ENCODE peak calls at places on chromosomes 12 and 14, in seven cellular contexts. O is A549, S is adrenal gland, Q is heart left ventricle, Y is stomach, M is Peyer's patch, Z is ovary. F is an unnamed sample.

GRCh38 chr12:3168775-3169221 is 91.6 kb downstream of the TSPAN9 start:
- DNase-seq in Y (no peak), O (peak; percentile 88), S (no peak), Z (no peak), M (no peak), Q (no peak), F (no peak)

GRCh38 chr12:105253882-105254513 is 18.0 kb upstream of the APPL2 start:
- DNase-seq in Y (no peak), S (no peak), O (peak; percentile 60), Z (no peak), M (no peak), Q (no peak), F (no peak)

GRCh38 chr14:73457050-73457934 is 1.1 kb downstream of the NUMB start:
- DNase-seq in O (peak; percentile 47), Y (peak; percentile 45), Z (no peak), Q (peak; percentile 51), M (no peak), S (no peak), F (peak; percentile 71)

GRCh38 chr12:100919116-100919515 is 124.5 kb downstream of the ANO4 start:
- DNase-seq in Y (no peak), M (no peak), O (no peak), Q (no peak), Z (no peak), S (no peak), F (no peak)

GRCh38 chr12:92945659-92946220 is 16.6 kb upstream of the EEA1 start:
- DNase-seq in Y (no peak), O (no peak), Z (no peak), M (no peak), Q (no peak), S (no peak), F (peak; percentile 27)

GRCh38 chr12:90569685-90570084 is 385.3 kb downstream of the CCER1 start:
- DNase-seq in O (no peak), Q (no peak), M (no peak), Z (no peak), Y (no peak), S (no peak), F (no peak)

GRCh38 chr14:65321370-65321875 is 91.1 kb upstream of the FUT8 start:
- DNase-seq in Y (no peak), Q (no peak), O (peak; percentile 16), Z (no peak), S (no peak), M (no peak), F (no peak)

GRCh38 chr14:25896777-25897176 is 701.1 kb downstream of the NOVA1 start:
- DNase-seq in M (no peak), O (no peak), Z (no peak), S (no peak), Y (no peak), Q (no peak), F (no peak)

GRCh38 chr14:31842905-31843304 is 234.2 kb upstream of the ARHGAP5 start:
- DNase-seq in Y (no peak), Q (no peak), S (no peak), M (no peak), O (no peak), Z (no peak), F (no peak)

GRCh38 chr12:132904718-132905328 is 17.4 kb upstream of the CHFR start:
- DNase-seq in Q (peak; percentile 85), S (peak; percentile 64), O (no peak), Z (peak; percentile 91), Y (peak; percentile 72), M (peak; percentile 76), F (peak; percentile 77)

GRCh38 chr14:80638620-80639215 is 302.8 kb downstream of the CEP128 start:
- DNase-seq in Y (no peak), S (no peak), M (no peak), O (peak; percentile 89), Z (no peak), Q (no peak), F (no peak)

GRCh38 chr12:12387521-12387920 is 30.6 kb downstream of the BORCS5 start:
- DNase-seq in M (no peak), S (no peak), Z (no peak), Q (no peak), Y (no peak), O (no peak), F (no peak)

GRCh38 chr12:97555547-97556200 is 93.1 kb downstream of the RMST start:
- DNase-seq in M (no peak), Z (no peak), S (no peak), O (no peak), Q (no peak), Y (no peak), F (no peak)

GRCh38 chr12:24909667-24910066 is 39.2 kb downstream of the BCAT1 start:
- DNase-seq in S (peak; percentile 35), M (no peak), Y (no peak), Z (no peak), Q (peak; percentile 47), O (peak; percentile 45), F (peak; percentile 28)

GRCh38 chr12:58923781-58924180 is 3.5 kb upstream of the LRIG3 start:
- DNase-seq in O (no peak), S (no peak), Y (no peak), Q (no peak), Z (no peak), M (no peak), F (no peak)

GRCh38 chr12:104345234-104346066 is 41.9 kb downstream of the EID3 start:
- DNase-seq in Y (no peak), Q (no peak), O (peak; percentile 23), M (no peak), Z (no peak), S (no peak), F (no peak)

GRCh38 chr14:101183376-101184103 is 280.0 kb upstream of the RTL1 start:
- DNase-seq in Y (peak; percentile 22), Z (peak; percentile 70), S (no peak), M (no peak), O (no peak), Q (no peak), F (peak; percentile 40)

DNA sequence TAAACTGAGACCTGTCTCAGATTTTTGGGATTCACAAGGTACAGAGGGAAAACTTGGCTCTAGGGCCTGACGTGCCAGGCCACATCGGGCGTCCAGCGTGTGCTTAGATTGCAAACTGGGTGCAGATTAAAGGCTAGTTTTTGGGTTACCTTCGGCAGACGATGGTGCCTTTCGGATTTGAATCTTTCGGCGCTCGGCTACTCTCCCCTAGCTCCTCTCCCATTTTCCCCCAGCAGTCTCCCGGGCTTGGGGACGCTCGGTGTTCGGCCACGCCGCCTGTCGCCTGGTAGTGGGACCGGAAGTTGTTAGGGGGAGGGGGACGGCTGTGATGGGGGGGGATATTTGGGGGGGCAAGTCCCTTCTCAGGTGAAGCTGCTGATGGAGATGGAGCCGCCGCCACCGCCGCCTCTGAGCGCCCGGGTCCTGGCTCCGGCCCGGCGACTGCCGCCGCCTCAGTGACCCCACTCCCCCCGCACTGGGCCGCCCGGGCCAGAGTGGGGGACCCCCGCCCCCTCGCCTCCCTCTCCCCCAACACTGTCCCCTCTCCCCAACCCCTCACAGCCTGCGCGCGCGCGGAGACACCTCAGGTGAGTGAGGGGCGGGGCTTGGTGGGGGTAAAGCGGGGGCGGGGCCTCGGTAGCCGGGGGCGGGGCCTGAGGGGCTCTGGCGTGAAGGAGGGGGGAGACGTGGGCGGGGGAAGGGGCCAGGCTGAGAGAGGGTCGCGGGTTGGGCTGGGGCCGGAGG is 10.2 kb downstream of the SUOX start:
- DNase-seq in Q (peak; percentile 94), M (peak; percentile 79), S (peak; percentile 88), Z (peak; percentile 89), O (peak; percentile 88), Y (peak; percentile 85), F (peak; percentile 90)
- TF ChIP-seq POLR2A in Q (no peak), M (no peak), S (no peak), Z (no peak), O (no peak), Y (no peak), F (no peak)

DNA sequence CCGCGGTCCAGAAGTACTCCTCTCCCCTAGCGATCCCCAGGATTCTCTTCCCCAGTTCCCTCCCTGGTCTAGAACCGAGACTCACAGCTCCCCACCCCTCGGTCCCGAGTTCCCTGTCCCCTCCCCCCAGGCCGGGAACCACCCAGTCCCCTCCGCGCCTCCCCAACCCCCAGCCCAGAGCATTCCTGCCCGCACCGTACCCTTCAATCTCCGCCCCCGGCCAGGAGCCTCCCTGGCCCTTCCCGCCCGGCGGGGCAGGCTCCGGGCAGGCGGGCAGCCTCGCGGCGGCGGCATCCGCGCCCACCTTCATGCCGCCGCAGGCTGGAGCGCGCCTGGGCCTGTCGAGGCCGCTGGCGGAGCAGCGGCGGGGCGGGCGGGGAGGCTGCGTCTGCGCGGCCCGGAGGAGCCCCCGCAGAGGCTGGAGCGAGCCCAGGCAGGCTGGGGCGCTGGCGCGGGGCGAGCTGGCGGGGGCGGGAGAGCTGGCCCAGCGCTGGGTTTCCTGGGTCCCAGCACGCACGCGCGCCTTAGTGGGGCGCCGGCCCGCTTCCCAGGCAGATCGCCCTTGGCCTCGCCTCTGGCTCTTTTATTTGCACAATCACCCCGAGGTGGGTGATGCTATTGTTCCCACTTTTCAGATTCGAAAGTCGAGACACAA is 22.2 kb upstream of the GPR132 start:
- DNase-seq in Y (peak; percentile 27), S (no peak), O (peak; percentile 84), Z (peak; percentile 72), M (peak; percentile 37), Q (no peak), F (peak; percentile 49)
- H3K4me3 ChIP-seq in Y (peak overlapping the region; percentile 56), S (no peak overlapping the region), O (peak overlapping the region; percentile 68), Z (peak overlapping the region; percentile 37), M (peak overlapping the region; percentile 60), Q (peak overlapping the region; percentile 28), F (peak overlapping the region; percentile 31)

DNA sequence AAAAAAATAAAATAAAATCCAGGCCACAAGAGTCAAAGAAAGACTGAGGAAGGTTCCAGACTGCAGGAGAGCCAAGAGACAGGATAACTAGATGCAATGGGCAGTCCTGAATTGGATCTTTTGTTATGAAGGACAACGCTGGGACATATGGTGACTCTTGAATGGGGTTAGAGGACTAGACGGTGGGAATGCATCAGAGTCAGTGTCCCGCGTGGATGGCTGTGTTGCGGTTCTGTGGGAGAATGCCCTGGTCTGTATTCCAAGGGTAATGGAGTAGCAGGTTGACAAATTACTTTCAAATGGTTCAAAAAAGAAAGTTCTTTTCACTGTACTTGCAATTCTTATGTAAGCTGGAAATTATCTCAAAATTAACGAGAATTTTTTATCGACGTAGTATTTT is 20.1 kb downstream of the SSH1 start:
- DNase-seq in Z (no peak), Q (no peak), O (no peak), S (no peak), Y (no peak), M (no peak), F (no peak)
- TF ChIP-seq POLR2A in Z (no peak), Q (no peak), O (no peak), S (no peak), Y (no peak), M (no peak), F (no peak)

DNA sequence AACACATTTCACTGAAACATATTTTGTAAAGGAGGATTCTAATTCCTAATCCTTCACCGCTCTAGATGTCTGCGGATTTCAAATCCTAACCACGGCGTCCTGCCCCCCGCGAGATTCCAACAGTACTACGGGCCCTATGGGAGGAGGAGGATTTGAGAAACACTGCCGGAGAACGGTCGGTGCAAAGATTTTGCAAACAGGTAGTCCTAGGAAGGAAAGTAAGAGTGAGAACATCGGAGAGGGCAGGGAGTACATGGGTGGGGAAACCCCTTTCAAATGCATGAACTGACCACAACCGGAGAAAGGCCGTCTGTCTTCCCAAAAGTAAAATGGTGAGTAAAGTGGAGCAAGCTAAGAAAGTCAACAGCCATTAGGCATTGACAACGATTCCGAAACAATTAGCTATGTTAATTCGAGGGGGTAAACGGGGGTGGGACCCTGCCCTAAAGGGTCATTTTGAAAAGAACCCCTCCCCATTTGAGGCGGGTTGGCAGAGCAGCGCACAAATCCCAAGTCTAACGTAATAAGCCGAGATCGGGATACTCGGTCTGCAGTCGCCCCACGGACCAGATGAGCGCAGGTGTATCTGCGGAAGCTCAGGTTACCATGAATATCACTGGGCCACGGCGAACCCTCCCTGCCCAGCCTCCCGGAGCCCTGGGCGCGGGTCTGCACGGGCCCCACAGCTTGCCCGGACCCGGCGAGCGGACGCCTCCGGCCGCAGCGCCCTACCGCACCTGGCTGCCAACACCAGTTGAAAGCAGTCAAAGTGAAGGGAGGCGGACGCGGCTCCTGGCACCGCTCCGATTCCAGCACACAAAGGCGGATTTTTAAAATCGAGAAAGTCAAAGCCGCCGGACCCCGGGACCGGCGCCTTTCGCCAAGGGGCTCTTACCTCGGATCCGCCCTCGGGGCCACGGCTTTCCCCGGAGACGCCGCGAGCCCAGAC is 648 bp downstream of the EPS8 start:
- DNase-seq in S (peak; percentile 42), Y (peak; percentile 60), Q (no peak), M (no peak), Z (no peak), O (peak; percentile 66), F (peak; percentile 71)
- H3K4me3 ChIP-seq in S (peak overlapping the region; percentile 25), Y (peak overlapping the region; percentile 70), Q (peak overlapping the region; percentile 80), M (peak overlapping the region; percentile 57), Z (peak overlapping the region; percentile 93), O (peak overlapping the region; percentile 78), F (peak overlapping the region; percentile 86)